ENCODE peak calls at places on chromosomes 5 and 9, in four cellular contexts. One of them, this sample, is unnamed.

GRCh38 chr5:36657563-36657995 is 51.2 kb downstream of the SLC1A3 start:
- DNase-seq in K562: no peak
- DNase-seq in SK-N-SH: no peak
- DNase-seq in HepG2: peak; percentile 4
- DNase-seq in this sample: peak; percentile 74

GRCh38 chr5:135571210-135571609 is 7.6 kb downstream of the CXCL14 start:
- DNase-seq in K562: no peak
- DNase-seq in SK-N-SH: no peak
- DNase-seq in HepG2: no peak
- DNase-seq in this sample: no peak

GRCh38 chr9:93263334-93264229 is 79.6 kb downstream of the WNK2 start:
- DNase-seq in HepG2: no peak
- DNase-seq in SK-N-SH: peak; percentile 40
- DNase-seq in K562: peak; percentile 58
- DNase-seq in this sample: no peak

GRCh38 chr9:90088411-90088810 is 483.6 kb downstream of the GADD45G start:
- DNase-seq in K562: no peak
- DNase-seq in SK-N-SH: no peak
- DNase-seq in HepG2: no peak
- DNase-seq in this sample: no peak

GRCh38 chr5:132760601-132761317 is 13.5 kb downstream of the CCNI2 start:
- DNase-seq in HepG2: no peak
- DNase-seq in SK-N-SH: no peak
- DNase-seq in K562: no peak
- DNase-seq in this sample: no peak

GRCh38 chr9:4382722-4383317 is 83.0 kb upstream of the GLIS3 start:
- DNase-seq in SK-N-SH: peak; percentile 38
- DNase-seq in HepG2: no peak
- DNase-seq in K562: no peak
- DNase-seq in this sample: peak; percentile 23

GRCh38 chr9:14961372-14962068 is 51.3 kb upstream of the FREM1 start:
- DNase-seq in SK-N-SH: no peak
- DNase-seq in HepG2: peak; percentile 99
- DNase-seq in K562: peak; percentile 11
- DNase-seq in this sample: no peak

GRCh38 chr5:154749496-154749895 is 5.7 kb upstream of the LARP1 start:
- DNase-seq in HepG2: no peak
- DNase-seq in K562: no peak
- DNase-seq in SK-N-SH: no peak
- DNase-seq in this sample: no peak

GRCh38 chr5:55391707-55392106 is 83.9 kb downstream of the MTREX start:
- DNase-seq in HepG2: no peak
- DNase-seq in SK-N-SH: no peak
- DNase-seq in K562: no peak
- DNase-seq in this sample: no peak

GRCh38 chr9:134379774-134380431 is 53.6 kb downstream of the RXRA start:
- DNase-seq in HepG2: no peak
- DNase-seq in K562: no peak
- DNase-seq in SK-N-SH: no peak
- DNase-seq in this sample: peak; percentile 47

GRCh38 chr9:131818089-131818488 is 78.2 kb upstream of the RAPGEF1 start:
- DNase-seq in HepG2: no peak
- DNase-seq in SK-N-SH: no peak
- DNase-seq in K562: no peak
- DNase-seq in this sample: no peak

GRCh38 chr9:92359380-92360007 is 33.7 kb downstream of the CENPP start:
- DNase-seq in SK-N-SH: peak; percentile 74
- DNase-seq in K562: no peak
- DNase-seq in HepG2: no peak
- DNase-seq in this sample: no peak

GRCh38 chr9:79408617-79409016 is 163.1 kb upstream of the TLE4 start:
- DNase-seq in SK-N-SH: no peak
- DNase-seq in HepG2: no peak
- DNase-seq in K562: no peak
- DNase-seq in this sample: no peak

GRCh38 chr9:37958154-37958553 is 54.2 kb upstream of the SLC25A51 start:
- DNase-seq in HepG2: no peak
- DNase-seq in K562: no peak
- DNase-seq in SK-N-SH: no peak
- DNase-seq in this sample: no peak

GRCh38 chr5:72363146-72363802 is 43.1 kb downstream of the PTCD2 start:
- DNase-seq in HepG2: no peak
- DNase-seq in SK-N-SH: no peak
- DNase-seq in K562: no peak
- DNase-seq in this sample: peak; percentile 10

GRCh38 chr9:89427621-89428221 is 70.2 kb downstream of the SEMA4D start:
- DNase-seq in K562: no peak
- DNase-seq in HepG2: no peak
- DNase-seq in SK-N-SH: no peak
- DNase-seq in this sample: no peak

GRCh38 chr5:149012350-149012749 is 50.5 kb downstream of the SH3TC2 start:
- DNase-seq in HepG2: no peak
- DNase-seq in K562: no peak
- DNase-seq in SK-N-SH: no peak
- DNase-seq in this sample: no peak

GRCh38 chr5:132828846-132829494 is 1.5 kb downstream of the SHROOM1 start:
- DNase-seq in K562: no peak
- DNase-seq in SK-N-SH: no peak
- DNase-seq in HepG2: no peak
- DNase-seq in this sample: no peak

GRCh38 chr5:179967489-179967888 is 59.8 kb upstream of the TBC1D9B start:
- DNase-seq in HepG2: peak; percentile 44
- DNase-seq in K562: no peak
- DNase-seq in SK-N-SH: no peak
- DNase-seq in this sample: no peak

GRCh38 chr5:11494340-11494739 is 409.9 kb downstream of the CTNND2 start:
- DNase-seq in SK-N-SH: no peak
- DNase-seq in K562: no peak
- DNase-seq in HepG2: no peak
- DNase-seq in this sample: no peak

GRCh38 chr5:1400211-1400855 is 44.9 kb downstream of the SLC6A3 start:
- DNase-seq in K562: no peak
- DNase-seq in HepG2: no peak
- DNase-seq in SK-N-SH: no peak
- DNase-seq in this sample: no peak

GRCh38 chr5:44935262-44935661 is 126.5 kb downstream of the MRPS30 start:
- DNase-seq in HepG2: no peak
- DNase-seq in SK-N-SH: no peak
- DNase-seq in K562: no peak
- DNase-seq in this sample: peak; percentile 48

GRCh38 chr9:108093773-108094675 is 604.5 kb upstream of the KLF4 start:
- DNase-seq in HepG2: peak; percentile 10
- DNase-seq in K562: peak; percentile 92
- DNase-seq in SK-N-SH: no peak
- DNase-seq in this sample: peak; percentile 97

GRCh38 chr5:60586307-60586901 is 113.6 kb downstream of the DEPDC1B start:
- DNase-seq in SK-N-SH: peak; percentile 6
- DNase-seq in K562: no peak
- DNase-seq in HepG2: peak; percentile 54
- DNase-seq in this sample: peak; percentile 2

GRCh38 chr5:74686962-74687751 is 2.1 kb downstream of the HEXB start:
- DNase-seq in HepG2: no peak
- DNase-seq in SK-N-SH: no peak
- DNase-seq in K562: no peak
- DNase-seq in this sample: no peak

GRCh38 chr5:53934126-53934856 is 373.9 kb downstream of the NDUFS4 start:
- DNase-seq in HepG2: no peak
- DNase-seq in SK-N-SH: no peak
- DNase-seq in K562: no peak
- DNase-seq in this sample: no peak

GRCh38 chr5:144333336-144333920 is 162.8 kb downstream of the KCTD16 start:
- DNase-seq in SK-N-SH: no peak
- DNase-seq in K562: no peak
- DNase-seq in HepG2: no peak
- DNase-seq in this sample: no peak

GRCh38 chr9:98573749-98574278 is 134.9 kb downstream of the GABBR2 start:
- DNase-seq in HepG2: no peak
- DNase-seq in K562: no peak
- DNase-seq in SK-N-SH: no peak
- DNase-seq in this sample: no peak
- TF ChIP-seq CTCF in HepG2: no peak
- TF ChIP-seq CTCF in K562: no peak
- TF ChIP-seq CTCF in SK-N-SH: peak; percentile 18
- TF ChIP-seq CTCF in this sample: peak; percentile 46

GRCh38 chr5:108769352-108769751 is 21.7 kb downstream of the FER start:
- DNase-seq in HepG2: no peak
- DNase-seq in K562: no peak
- DNase-seq in SK-N-SH: no peak
- DNase-seq in this sample: no peak
- TF ChIP-seq POLR2AphosphoS5 in HepG2: no peak
- TF ChIP-seq POLR2AphosphoS5 in K562: no peak
- TF ChIP-seq POLR2AphosphoS5 in SK-N-SH: no peak
- TF ChIP-seq POLR2AphosphoS5 in this sample: no peak

DNA sequence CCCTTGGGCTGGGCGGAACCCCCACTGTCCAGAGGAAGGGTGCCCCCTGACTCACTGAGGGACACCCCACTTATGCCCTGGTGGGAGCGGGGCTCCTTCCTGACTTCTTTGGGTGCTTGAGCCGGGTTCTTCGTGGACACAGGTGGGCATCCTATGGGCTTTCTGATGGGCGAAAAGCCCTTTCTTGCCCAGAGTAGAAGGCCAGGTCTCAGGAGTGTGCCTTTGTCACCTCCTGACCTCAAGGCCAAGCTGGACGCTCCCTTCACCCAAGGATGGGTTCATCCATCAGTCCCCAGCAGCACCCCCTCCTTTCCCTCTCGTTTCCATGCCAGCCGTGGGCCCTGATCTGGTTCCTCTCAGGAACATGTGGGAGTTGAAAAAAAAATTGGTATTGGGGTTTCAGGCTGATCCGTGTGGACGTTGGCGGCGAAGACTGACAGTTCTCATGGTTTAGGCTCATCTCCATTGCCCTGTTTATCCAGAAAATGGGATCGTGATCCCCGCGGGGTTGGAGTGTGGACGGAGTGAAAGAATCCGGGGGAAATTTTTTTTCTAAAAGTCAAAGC is 707 bp downstream of the SLC25A25 start:
- DNase-seq in HepG2: no peak
- DNase-seq in K562: no peak
- DNase-seq in SK-N-SH: peak; percentile 43
- DNase-seq in this sample: no peak
- TF ChIP-seq ELF1 in HepG2: no peak
- TF ChIP-seq ELF1 in K562: no peak
- TF ChIP-seq ELF1 in SK-N-SH: no peak
- TF ChIP-seq ELF1 in this sample: no peak

GRCh38 chr5:127936439-127936972 is 147.1 kb upstream of the SLC12A2 start:
- DNase-seq in HepG2: no peak
- DNase-seq in K562: no peak
- DNase-seq in SK-N-SH: no peak
- DNase-seq in this sample: no peak
- TF ChIP-seq CTCF in HepG2: no peak
- TF ChIP-seq CTCF in K562: no peak
- TF ChIP-seq CTCF in SK-N-SH: no peak
- TF ChIP-seq CTCF in this sample: no peak

GRCh38 chr5:151016700-151017099 is 3.7 kb upstream of the GPX3 start:
- DNase-seq in SK-N-SH: no peak
- DNase-seq in K562: no peak
- DNase-seq in HepG2: peak; percentile 48
- DNase-seq in this sample: no peak
- TF ChIP-seq POLR2AphosphoS5 in SK-N-SH: no peak
- TF ChIP-seq POLR2AphosphoS5 in K562: no peak
- TF ChIP-seq POLR2AphosphoS5 in HepG2: no peak
- TF ChIP-seq POLR2AphosphoS5 in this sample: no peak

GRCh38 chr5:16690243-16690839 is 73.5 kb upstream of the RETREG1 start:
- DNase-seq in HepG2: peak; percentile 59
- DNase-seq in SK-N-SH: peak; percentile 76
- DNase-seq in K562: peak; percentile 71
- DNase-seq in this sample: peak; percentile 19
- TF ChIP-seq ELF1 in HepG2: no peak
- TF ChIP-seq ELF1 in SK-N-SH: no peak
- TF ChIP-seq ELF1 in K562: no peak
- TF ChIP-seq ELF1 in this sample: no peak

DNA sequence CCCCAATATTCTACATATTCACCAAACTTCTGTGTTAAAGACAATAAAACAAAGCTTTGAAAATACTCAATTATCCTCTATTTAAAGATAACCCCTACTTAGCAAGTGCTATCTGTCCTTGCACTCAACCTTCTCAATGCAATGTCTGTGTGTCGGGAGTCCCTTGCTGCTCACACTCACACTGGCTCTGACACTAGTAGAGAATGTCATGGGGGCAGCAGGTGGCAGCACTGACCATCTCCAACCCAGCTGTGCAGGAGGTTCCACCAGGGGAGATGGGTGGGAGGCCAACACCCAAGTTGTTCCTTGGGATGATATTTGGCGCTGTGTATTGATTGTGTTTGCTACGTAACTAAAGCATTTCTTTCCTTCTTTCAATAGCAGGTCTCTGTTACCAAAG is 59.4 kb upstream of the SIMC1 start:
- DNase-seq in K562: peak; percentile 31
- DNase-seq in HepG2: peak; percentile 13
- DNase-seq in SK-N-SH: no peak
- DNase-seq in this sample: no peak
- TF ChIP-seq CTCF in K562: peak; percentile 57
- TF ChIP-seq CTCF in HepG2: peak; percentile 68
- TF ChIP-seq CTCF in SK-N-SH: no peak
- TF ChIP-seq CTCF in this sample: peak; percentile 5

GRCh38 chr5:41656597-41656996 is 146.2 kb upstream of the PLCXD3 start:
- DNase-seq in SK-N-SH: no peak
- DNase-seq in K562: no peak
- DNase-seq in HepG2: no peak
- DNase-seq in this sample: no peak

GRCh38 chr5:41661221-41661620 is 150.8 kb upstream of the PLCXD3 start:
- DNase-seq in K562: no peak
- DNase-seq in SK-N-SH: no peak
- DNase-seq in HepG2: no peak
- DNase-seq in this sample: no peak
- TF ChIP-seq POLR2AphosphoS5 in K562: no peak
- TF ChIP-seq POLR2AphosphoS5 in SK-N-SH: no peak
- TF ChIP-seq POLR2AphosphoS5 in HepG2: no peak
- TF ChIP-seq POLR2AphosphoS5 in this sample: no peak

GRCh38 chr9:708556-709432 is 132.7 kb upstream of the DMRT1 start:
- DNase-seq in K562: no peak
- DNase-seq in SK-N-SH: no peak
- DNase-seq in HepG2: peak; percentile 93
- DNase-seq in this sample: no peak

GRCh38 chr9:706606-707451 is 134.7 kb upstream of the DMRT1 start:
- DNase-seq in HepG2: peak; percentile 85
- DNase-seq in K562: peak; percentile 13
- DNase-seq in SK-N-SH: peak; percentile 29
- DNase-seq in this sample: no peak

GRCh38 chr9:710951-711745 is 130.3 kb upstream of the DMRT1 start:
- DNase-seq in K562: no peak
- DNase-seq in SK-N-SH: no peak
- DNase-seq in HepG2: no peak
- DNase-seq in this sample: no peak

GRCh38 chr9:706073-706472 is 135.4 kb upstream of the DMRT1 start:
- DNase-seq in SK-N-SH: no peak
- DNase-seq in K562: no peak
- DNase-seq in HepG2: peak; percentile 86
- DNase-seq in this sample: no peak

DNA sequence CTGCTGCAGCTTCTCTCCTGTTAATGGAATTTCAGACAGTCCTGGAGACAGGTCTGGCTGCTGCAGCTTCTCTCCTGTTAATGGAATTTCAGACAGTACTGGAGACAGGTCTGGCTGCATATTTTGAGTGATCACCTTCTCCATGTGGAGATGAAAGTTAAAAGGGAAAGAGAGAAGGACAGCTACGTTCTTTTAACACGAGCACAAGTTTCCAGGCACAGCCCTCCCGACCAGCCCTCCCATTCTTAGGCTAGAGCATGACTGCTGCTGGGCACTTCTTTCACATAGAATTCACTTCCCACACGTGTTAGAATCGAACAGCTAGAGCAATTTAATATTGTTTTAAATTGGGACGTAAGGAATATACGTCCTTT is 133.3 kb upstream of the DMRT1 start:
- DNase-seq in HepG2: no peak
- DNase-seq in K562: no peak
- DNase-seq in SK-N-SH: no peak
- DNase-seq in this sample: no peak
- TF ChIP-seq ELF1 in HepG2: no peak
- TF ChIP-seq ELF1 in K562: no peak
- TF ChIP-seq ELF1 in SK-N-SH: no peak
- TF ChIP-seq ELF1 in this sample: no peak

This sample was measured in HCT116.